ENCODE peak calls at places on chromosomes 3 and 15, in four cellular contexts. H, W, U and B are unnamed samples.

GRCh38 chr15:41523097-41523496 is 9.5 kb upstream of the LTK start:
- DNase-seq in H (no peak), W (no peak), U (no peak), B (no peak)

GRCh38 chr3:129018751-129019150 is 17.6 kb downstream of the EFCC1 start:
- DNase-seq in H (no peak), W (no peak), U (no peak), B (no peak)

GRCh38 chr3:33430061-33430460 is 10.1 kb downstream of the UBP1 start:
- DNase-seq in H (no peak), W (no peak), U (no peak), B (no peak)

GRCh38 chr3:13419356-13420050 is 619 bp downstream of the NUP210 start:
- DNase-seq in H (no peak), W (peak), U (no peak), B (peak)

GRCh38 chr3:119326976-119327375 is 32.8 kb downstream of the ARHGAP31 start:
- DNase-seq in H (no peak), W (no peak), U (no peak), B (no peak)

GRCh38 chr3:197354195-197355059 is 56.0 kb upstream of the DLG1 start:
- DNase-seq in H (peak), W (no peak), U (peak), B (no peak)

GRCh38 chr3:48084170-48084569 is 68.0 kb upstream of the MAP4 start:
- DNase-seq in H (no peak), W (no peak), U (no peak), B (no peak)

GRCh38 chr3:100954990-100955389 is 38.2 kb downstream of the ABI3BP start:
- DNase-seq in H (peak), W (no peak), U (peak), B (no peak)

GRCh38 chr15:81160312-81161214 is 26.5 kb downstream of the CFAP161 start:
- DNase-seq in H (peak), W (no peak), U (no peak), B (no peak)

GRCh38 chr15:91965501-91966180 is 112.1 kb downstream of the SLCO3A1 start:
- DNase-seq in H (peak), W (peak), U (peak), B (no peak)